ENCODE peak calls at places on chromosome 4, in ten cellular contexts. One of them, this sample, is unnamed.

GRCh38 chr4:132001542-132001941 is 1147.6 kb upstream of the PCDH10 start:
- DNase-seq in germinal center: no peak
- DNase-seq in dorsolateral prefrontal cortex: no peak
- DNase-seq in HFF-Myc: no peak
- DNase-seq in suprapubic skin: no peak
- DNase-seq in activated CD4-positive, alpha-beta T cell treated with anti-CD3 and anti-CD28 coated beads, Interleukin-2, amount 10 ng/mL, durations not matched to agents 24 days and 14 days: no peak
- DNase-seq in left ventricle myocardium superior: no peak
- DNase-seq in myocyte: no peak
- DNase-seq in MCF 10A: peak
- DNase-seq in astrocyte of the spinal cord: peak
- DNase-seq in this sample: no peak

GRCh38 chr4:181416966-181417365 is 826.2 kb upstream of the TENM3 start:
- DNase-seq in germinal center: no peak
- DNase-seq in dorsolateral prefrontal cortex: no peak
- DNase-seq in HFF-Myc: no peak
- DNase-seq in suprapubic skin: no peak
- DNase-seq in activated CD4-positive, alpha-beta T cell treated with anti-CD3 and anti-CD28 coated beads, Interleukin-2, amount 10 ng/mL, durations not matched to agents 24 days and 14 days: no peak
- DNase-seq in left ventricle myocardium superior: no peak
- DNase-seq in myocyte: peak
- DNase-seq in MCF 10A: peak
- DNase-seq in astrocyte of the spinal cord: peak
- DNase-seq in this sample: no peak

GRCh38 chr4:112418092-112418491 is 97.9 kb downstream of the NEUROG2 start:
- DNase-seq in germinal center: no peak
- DNase-seq in dorsolateral prefrontal cortex: no peak
- DNase-seq in HFF-Myc: no peak
- DNase-seq in suprapubic skin: no peak
- DNase-seq in activated CD4-positive, alpha-beta T cell treated with anti-CD3 and anti-CD28 coated beads, Interleukin-2, amount 10 ng/mL, durations not matched to agents 24 days and 14 days: no peak
- DNase-seq in left ventricle myocardium superior: no peak
- DNase-seq in myocyte: no peak
- DNase-seq in MCF 10A: no peak
- DNase-seq in astrocyte of the spinal cord: no peak
- DNase-seq in this sample: no peak

GRCh38 chr4:65007841-65008439 is 598.7 kb upstream of the TECRL start:
- DNase-seq in germinal center: no peak
- DNase-seq in dorsolateral prefrontal cortex: no peak
- DNase-seq in HFF-Myc: no peak
- DNase-seq in suprapubic skin: no peak
- DNase-seq in activated CD4-positive, alpha-beta T cell treated with anti-CD3 and anti-CD28 coated beads, Interleukin-2, amount 10 ng/mL, durations not matched to agents 24 days and 14 days: no peak
- DNase-seq in left ventricle myocardium superior: no peak
- DNase-seq in myocyte: peak
- DNase-seq in MCF 10A: peak
- DNase-seq in astrocyte of the spinal cord: peak
- DNase-seq in this sample: no peak

GRCh38 chr4:86927843-86928395 is 6.9 kb upstream of the AFF1 start:
- DNase-seq in germinal center: no peak
- DNase-seq in dorsolateral prefrontal cortex: no peak
- DNase-seq in HFF-Myc: no peak
- DNase-seq in suprapubic skin: peak
- DNase-seq in activated CD4-positive, alpha-beta T cell treated with anti-CD3 and anti-CD28 coated beads, Interleukin-2, amount 10 ng/mL, durations not matched to agents 24 days and 14 days: no peak
- DNase-seq in left ventricle myocardium superior: no peak
- DNase-seq in myocyte: peak
- DNase-seq in MCF 10A: peak
- DNase-seq in astrocyte of the spinal cord: peak
- DNase-seq in this sample: no peak

GRCh38 chr4:69060651-69061308 is 35.5 kb upstream of the UGT2B7 start:
- DNase-seq in germinal center: no peak
- DNase-seq in dorsolateral prefrontal cortex: no peak
- DNase-seq in HFF-Myc: no peak
- DNase-seq in suprapubic skin: no peak
- DNase-seq in activated CD4-positive, alpha-beta T cell treated with anti-CD3 and anti-CD28 coated beads, Interleukin-2, amount 10 ng/mL, durations not matched to agents 24 days and 14 days: no peak
- DNase-seq in left ventricle myocardium superior: no peak
- DNase-seq in myocyte: no peak
- DNase-seq in MCF 10A: peak
- DNase-seq in astrocyte of the spinal cord: no peak
- DNase-seq in this sample: no peak

GRCh38 chr4:27123050-27123768 is 262.6 kb downstream of the STIM2 start:
- DNase-seq in germinal center: no peak
- DNase-seq in dorsolateral prefrontal cortex: no peak
- DNase-seq in HFF-Myc: no peak
- DNase-seq in suprapubic skin: no peak
- DNase-seq in activated CD4-positive, alpha-beta T cell treated with anti-CD3 and anti-CD28 coated beads, Interleukin-2, amount 10 ng/mL, durations not matched to agents 24 days and 14 days: no peak
- DNase-seq in left ventricle myocardium superior: no peak
- DNase-seq in myocyte: peak
- DNase-seq in MCF 10A: peak
- DNase-seq in astrocyte of the spinal cord: peak
- DNase-seq in this sample: no peak

GRCh38 chr4:123649248-123649643 is 252.7 kb downstream of the SPRY1 start:
- DNase-seq in germinal center: no peak
- DNase-seq in dorsolateral prefrontal cortex: no peak
- DNase-seq in HFF-Myc: no peak
- DNase-seq in suprapubic skin: no peak
- DNase-seq in activated CD4-positive, alpha-beta T cell treated with anti-CD3 and anti-CD28 coated beads, Interleukin-2, amount 10 ng/mL, durations not matched to agents 24 days and 14 days: no peak
- DNase-seq in left ventricle myocardium superior: no peak
- DNase-seq in myocyte: no peak
- DNase-seq in MCF 10A: no peak
- DNase-seq in astrocyte of the spinal cord: no peak
- DNase-seq in this sample: peak

GRCh38 chr4:87565746-87566145 is 36.6 kb upstream of the SPARCL1 start:
- DNase-seq in germinal center: no peak
- DNase-seq in dorsolateral prefrontal cortex: no peak
- DNase-seq in HFF-Myc: no peak
- DNase-seq in suprapubic skin: no peak
- DNase-seq in activated CD4-positive, alpha-beta T cell treated with anti-CD3 and anti-CD28 coated beads, Interleukin-2, amount 10 ng/mL, durations not matched to agents 24 days and 14 days: no peak
- DNase-seq in left ventricle myocardium superior: no peak
- DNase-seq in myocyte: no peak
- DNase-seq in MCF 10A: no peak
- DNase-seq in astrocyte of the spinal cord: no peak
- DNase-seq in this sample: no peak

GRCh38 chr4:42271096-42271495 is 118.6 kb upstream of the BEND4 start:
- DNase-seq in germinal center: no peak
- DNase-seq in dorsolateral prefrontal cortex: no peak
- DNase-seq in HFF-Myc: no peak
- DNase-seq in suprapubic skin: no peak
- DNase-seq in activated CD4-positive, alpha-beta T cell treated with anti-CD3 and anti-CD28 coated beads, Interleukin-2, amount 10 ng/mL, durations not matched to agents 24 days and 14 days: no peak
- DNase-seq in left ventricle myocardium superior: no peak
- DNase-seq in myocyte: no peak
- DNase-seq in MCF 10A: no peak
- DNase-seq in astrocyte of the spinal cord: no peak
- DNase-seq in this sample: no peak

GRCh38 chr4:57501715-57502114 is 391.5 kb upstream of the IGFBP7 start:
- DNase-seq in germinal center: no peak
- DNase-seq in dorsolateral prefrontal cortex: no peak
- DNase-seq in HFF-Myc: no peak
- DNase-seq in suprapubic skin: no peak
- DNase-seq in activated CD4-positive, alpha-beta T cell treated with anti-CD3 and anti-CD28 coated beads, Interleukin-2, amount 10 ng/mL, durations not matched to agents 24 days and 14 days: no peak
- DNase-seq in left ventricle myocardium superior: peak
- DNase-seq in myocyte: no peak
- DNase-seq in MCF 10A: peak
- DNase-seq in astrocyte of the spinal cord: peak
- DNase-seq in this sample: no peak

This sample was measured in GM06990.